ENCODE peak calls at places on chromosomes 7 and 10, in ten cellular contexts. C is A549, O is MM.1S, U is psoas muscle, G is pancreas, R is OCI-LY7, P is PC-3, D is colonic mucosa, H is upper lobe of left lung, N is neuronal stem cell. F is an unnamed sample.

GRCh38 chr7:65971021-65971420 is 11.0 kb downstream of the GUSB start:
- DNase-seq in C (no peak), O (no peak), U (no peak), G (no peak), R (no peak), P (no peak), D (no peak), H (no peak), N (no peak), F (no peak)

GRCh38 chr10:132489704-132490534 is 47.7 kb upstream of the INPP5A start:
- DNase-seq in C (no peak), O (no peak), U (no peak), G (no peak), R (no peak), P (no peak), D (no peak), H (no peak), N (no peak), F (no peak)

GRCh38 chr10:113520606-113521481 is 32.0 kb upstream of the HABP2 start:
- DNase-seq in C (peak; percentile 75), O (peak; percentile 43), U (peak; percentile 75), G (peak; percentile 68), R (peak; percentile 47), P (peak; percentile 79), D (peak; percentile 68), H (no peak), N (peak; percentile 62), F (peak; percentile 38)

GRCh38 chr7:140249036-140249806 is 72.4 kb upstream of the KDM7A start:
- DNase-seq in C (no peak), O (no peak), U (no peak), G (no peak), R (no peak), P (no peak), D (no peak), H (no peak), N (no peak), F (no peak)

GRCh38 chr7:35430547-35431153 is 176.8 kb upstream of the TBX20 start:
- DNase-seq in C (no peak), O (no peak), U (no peak), G (no peak), R (peak; percentile 61), P (peak; percentile 52), D (no peak), H (no peak), N (no peak), F (no peak)

GRCh38 chr10:116848032-116848911 is 1.0 kb upstream of the ENO4 start:
- DNase-seq in C (no peak), O (peak; percentile 66), U (no peak), G (no peak), R (no peak), P (no peak), D (no peak), H (no peak), N (no peak), F (no peak)

GRCh38 chr10:43230101-43230908 is 36.6 kb downstream of the RASGEF1A start:
- DNase-seq in C (no peak), O (no peak), U (peak; percentile 30), G (no peak), R (no peak), P (no peak), D (no peak), H (peak; percentile 66), N (no peak), F (no peak)

GRCh38 chr10:4352566-4352961 is 473.4 kb upstream of the AKR1E2 start:
- DNase-seq in C (no peak), O (no peak), U (peak; percentile 47), G (peak; percentile 9), R (no peak), P (no peak), D (no peak), H (no peak), N (no peak), F (no peak)

GRCh38 chr10:132319853-132320669 is 11.9 kb upstream of the LRRC27 start:
- DNase-seq in C (peak; percentile 97), O (no peak), U (no peak), G (no peak), R (no peak), P (peak; percentile 81), D (no peak), H (no peak), N (no peak), F (no peak)

GRCh38 chr7:13898957-13899670 is 90.4 kb downstream of the ETV1 start:
- DNase-seq in C (no peak), O (no peak), U (no peak), G (no peak), R (no peak), P (no peak), D (no peak), H (no peak), N (no peak), F (no peak)

GRCh38 chr10:118729641-118730258 is 25.0 kb downstream of the CACUL1 start:
- DNase-seq in C (no peak), O (no peak), U (no peak), G (no peak), R (peak; percentile 63), P (no peak), D (no peak), H (no peak), N (no peak), F (no peak)
- H3K4me1 ChIP-seq in C (peaks cover 37% of the 10 kb centered on the region), O (no peaks in the 10 kb centered on the region), U (peaks cover 91% of the 10 kb centered on the region), G (peaks cover 56% of the 10 kb centered on the region), R (peaks cover 19% of the 10 kb centered on the region), P (peaks cover 22% of the 10 kb centered on the region), D (peaks cover 17% of the 10 kb centered on the region), H (peaks cover 47% of the 10 kb centered on the region), N (no peaks in the 10 kb centered on the region), F (peaks cover 54% of the 10 kb centered on the region)

DNA sequence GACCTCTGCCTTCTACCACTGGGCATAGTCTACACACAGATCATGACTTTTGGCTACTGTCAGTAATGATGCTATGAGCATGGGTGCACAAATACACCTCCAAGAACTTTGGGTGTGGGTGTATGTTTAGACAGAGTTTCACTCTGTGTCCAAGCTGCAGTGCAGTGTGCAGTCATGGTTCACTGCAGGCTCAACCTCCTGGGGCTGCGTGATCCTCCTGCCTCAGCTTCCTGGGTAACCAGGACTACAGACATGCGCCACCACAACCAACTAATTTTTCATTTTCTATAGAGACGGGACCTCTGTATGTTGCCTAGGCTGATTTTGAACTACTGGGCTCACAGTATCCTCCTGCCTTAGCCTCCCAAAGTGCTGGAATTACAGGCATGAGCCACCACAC is 194.4 kb downstream of the NSUN6 start:
- DNase-seq in C (no peak), O (no peak), U (no peak), G (no peak), R (no peak), P (no peak), D (no peak), H (no peak), N (no peak), F (no peak)
- H3K27ac ChIP-seq in C (no peak overlapping the region), O (no peak overlapping the region), U (no peak overlapping the region), G (no peak overlapping the region), R (no peak overlapping the region), P (no peak overlapping the region), D (no peak overlapping the region), H (no peak overlapping the region), N (no peak overlapping the region), F (no peak overlapping the region)

DNA sequence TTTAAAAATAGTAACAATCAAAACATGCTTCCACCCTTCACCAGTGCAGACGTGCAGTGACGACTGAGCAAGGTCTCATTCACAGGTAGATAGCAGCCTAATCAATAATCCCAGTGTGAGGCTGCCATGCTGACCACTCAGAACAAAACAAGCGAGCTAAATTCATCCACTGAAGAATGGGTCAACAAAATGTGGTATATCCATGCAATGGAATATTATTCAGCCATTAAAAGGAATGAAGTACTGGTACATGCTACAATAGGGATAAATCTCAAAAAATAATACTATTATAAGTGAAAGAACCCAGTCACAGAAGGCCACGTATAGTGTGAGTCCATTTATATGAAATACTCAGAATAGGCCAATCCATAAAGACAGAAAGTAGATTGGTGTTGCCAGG is 74.0 kb downstream of the PTPRE start:
- DNase-seq in C (no peak), O (no peak), U (no peak), G (no peak), R (no peak), P (no peak), D (no peak), H (no peak), N (no peak), F (no peak)
- H3K4me1 ChIP-seq in C (no peaks in the 10 kb centered on the region), O (no peaks in the 10 kb centered on the region), U (no peaks in the 10 kb centered on the region), G (no peaks in the 10 kb centered on the region), R (no peaks in the 10 kb centered on the region), P (peaks cover 9% of the 10 kb centered on the region), D (no peaks in the 10 kb centered on the region), H (peaks cover 42% of the 10 kb centered on the region), N (no peaks in the 10 kb centered on the region), F (peaks cover 30% of the 10 kb centered on the region)

DNA sequence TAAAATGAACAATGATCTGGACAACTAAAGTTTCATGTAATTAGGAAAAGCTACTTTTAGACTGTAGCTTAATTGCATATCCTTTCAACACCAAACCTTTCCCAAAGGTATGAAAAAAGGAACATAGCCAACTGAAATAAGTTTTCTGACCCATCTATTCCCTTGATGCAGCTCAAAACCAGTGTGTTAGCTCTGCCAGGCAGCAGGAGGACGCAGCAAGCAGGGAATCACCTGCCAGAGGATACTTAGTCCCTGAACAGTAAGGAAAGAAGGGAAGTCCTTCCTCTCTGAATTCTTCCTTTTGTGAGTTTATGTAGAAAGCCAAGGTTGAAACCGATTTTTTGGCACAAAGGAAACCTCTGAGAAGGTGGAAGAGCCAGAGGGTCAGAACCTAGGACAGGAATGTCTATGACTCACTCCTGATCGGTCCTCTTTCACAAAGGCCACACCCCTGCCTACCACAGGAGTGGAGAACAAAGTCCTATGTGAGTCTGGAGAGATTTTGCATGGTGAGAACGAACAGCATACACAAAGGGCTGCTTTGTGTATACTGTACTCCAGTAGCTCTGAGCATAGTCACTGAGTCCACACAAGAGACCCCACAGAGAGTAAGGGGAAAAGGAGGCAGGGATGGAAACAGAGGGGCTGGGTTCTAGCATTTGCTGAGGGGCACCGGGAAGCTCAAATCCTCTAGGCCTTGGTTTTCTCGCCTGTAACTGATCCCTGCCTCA is 68.8 kb upstream of the GSDME start:
- DNase-seq in C (peak; percentile 82), O (no peak), U (no peak), G (peak; percentile 32), R (no peak), P (peak; percentile 94), D (peak; percentile 83), H (no peak), N (no peak), F (no peak)
- H3K27ac ChIP-seq in C (peak overlapping the region; percentile 85), O (no peak overlapping the region), U (no peak overlapping the region), G (peak overlapping the region; percentile 56), R (no peak overlapping the region), P (peak overlapping the region; percentile 94), D (peak overlapping the region; percentile 65), H (no peak overlapping the region), N (no peak overlapping the region), F (no peak overlapping the region)

DNA sequence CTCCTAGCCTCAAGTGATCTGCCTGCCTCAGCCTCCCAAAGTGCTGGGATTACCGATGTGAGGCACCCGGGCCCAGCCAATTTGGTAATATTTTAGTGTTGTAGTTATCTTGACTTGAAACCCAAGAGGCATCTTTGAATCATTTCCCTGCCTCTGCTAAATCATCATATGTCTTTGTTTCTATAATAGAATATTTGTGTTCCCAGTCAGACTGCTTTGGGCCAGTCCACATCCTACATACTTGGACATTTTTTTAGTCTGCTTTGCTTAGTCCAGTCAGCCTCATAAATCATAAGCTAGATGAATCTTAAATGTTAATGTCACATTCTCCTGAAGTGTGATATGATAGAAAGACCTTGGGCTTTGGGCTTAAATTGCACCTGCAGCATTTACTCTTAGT is 5.9 kb downstream of the STAM start:
- DNase-seq in C (no peak), O (no peak), U (no peak), G (no peak), R (no peak), P (no peak), D (no peak), H (no peak), N (no peak), F (no peak)
- H3K4me1 ChIP-seq in C (peaks cover 14% of the 10 kb centered on the region), O (peaks cover 13% of the 10 kb centered on the region), U (peaks cover 80% of the 10 kb centered on the region), G (peaks cover 29% of the 10 kb centered on the region), R (peaks cover 14% of the 10 kb centered on the region), P (peaks cover 12% of the 10 kb centered on the region), D (no peaks in the 10 kb centered on the region), H (peaks cover 16% of the 10 kb centered on the region), N (peaks cover 9% of the 10 kb centered on the region), F (peaks cover 54% of the 10 kb centered on the region)